ENCODE peak calls at places on chromosomes 11 and 22, in seven cellular contexts. K is GM12878, G is HCT116, N is A549, C is SK-N-SH, J is K562, V is HepG2. T is an unnamed sample.

GRCh38 chr22:41772198-41772597 is 28.3 kb upstream of the CCDC134 start:
- DNase-seq in J (no peak), N (peak; percentile 16), C (no peak), K (no peak), G (no peak), V (no peak), T (no peak)

GRCh38 chr11:87352759-87353707 is 315.3 kb downstream of the TMEM135 start:
- DNase-seq in N (peak; percentile 74), K (no peak), C (peak; percentile 84), G (peak; percentile 57), V (peak; percentile 51), J (peak; percentile 88), T (peak; percentile 92)

GRCh38 chr11:42631223-42631843 is 680.5 kb upstream of the API5 start:
- DNase-seq in K (no peak), C (peak; percentile 33), V (peak; percentile 12), N (peak; percentile 21), G (no peak), J (peak; percentile 7), T (peak; percentile 40)

GRCh38 chr11:115396533-115396932 is 107.7 kb downstream of the CADM1 start:
- DNase-seq in G (no peak), N (no peak), C (no peak), K (no peak), V (no peak), J (no peak), T (no peak)

GRCh38 chr11:2858995-2859705 is 26.4 kb downstream of the CDKN1C start:
- DNase-seq in C (no peak), V (no peak), J (no peak), G (no peak), N (no peak), K (no peak), T (no peak)

GRCh38 chr11:123145220-123145619 is 49.8 kb downstream of the CLMP start:
- DNase-seq in C (peak; percentile 66), V (peak; percentile 67), N (peak; percentile 94), J (no peak), G (peak; percentile 73), K (no peak), T (no peak)

GRCh38 chr11:62014158-62014476 is 46.7 kb upstream of the FTH1 start:
- DNase-seq in J (no peak), C (no peak), N (no peak), V (no peak), G (no peak), K (no peak), T (no peak)

GRCh38 chr11:69943066-69943465 is 123.8 kb upstream of the FGF3 start:
- DNase-seq in N (peak; percentile 51), J (no peak), C (no peak), G (peak; percentile 31), K (no peak), V (peak; percentile 41), T (peak; percentile 51)

GRCh38 chr11:70517203-70517602 is 118.9 kb downstream of the CTTN start:
- DNase-seq in N (no peak), K (no peak), C (no peak), V (no peak), J (no peak), G (no peak), T (no peak)

GRCh38 chr22:44311855-44312170 is 938 bp downstream of the SHISAL1 start:
- DNase-seq in K (no peak), J (no peak), N (no peak), V (no peak), C (no peak), G (no peak), T (no peak)

GRCh38 chr11:74255741-74256369 is 55.6 kb downstream of the P4HA3 start:
- DNase-seq in N (peak; percentile 73), K (no peak), V (peak; percentile 42), C (peak; percentile 73), J (peak; percentile 77), G (peak; percentile 29), T (peak; percentile 71)

GRCh38 chr11:6404341-6405038 is 14.2 kb downstream of the SMPD1 start:
- DNase-seq in N (no peak), G (no peak), C (no peak), K (no peak), J (no peak), V (no peak), T (no peak)

GRCh38 chr22:43885319-43885671 is 6.5 kb downstream of the PNPLA5 start:
- DNase-seq in G (no peak), K (no peak), J (no peak), N (no peak), C (no peak), V (no peak), T (no peak)

GRCh38 chr22:46374663-46375474 is 39.4 kb downstream of the TRMU start:
- DNase-seq in G (no peak), J (no peak), K (no peak), C (no peak), N (no peak), V (no peak), T (no peak)

GRCh38 chr22:44664149-44664548 is 37.9 kb upstream of the PRR5 start:
- DNase-seq in K (no peak), G (no peak), J (no peak), V (no peak), C (peak; percentile 52), N (no peak), T (no peak)

GRCh38 chr11:116636341-116636968 is 136.3 kb downstream of the BUD13 start:
- DNase-seq in C (no peak), V (no peak), N (no peak), K (no peak), J (no peak), G (no peak), T (peak; percentile 38)

GRCh38 chr11:76086713-76087635 is 119.3 kb downstream of the WNT11 start:
- DNase-seq in G (no peak), C (no peak), K (no peak), N (no peak), J (no peak), V (no peak), T (no peak)

GRCh38 chr11:17519031-17519430 is 25.2 kb downstream of the USH1C start:
- DNase-seq in J (no peak), V (no peak), G (no peak), K (no peak), N (no peak), C (no peak), T (peak; percentile 56)

GRCh38 chr11:124892131-124892530 is 5.5 kb downstream of the ROBO4 start:
- DNase-seq in K (no peak), G (no peak), C (peak; percentile 4), J (no peak), V (no peak), N (no peak), T (no peak)

GRCh38 chr11:131185915-131186314 is 184.5 kb upstream of the NTM start:
- DNase-seq in V (no peak), C (no peak), G (no peak), N (no peak), J (no peak), K (no peak), T (no peak)

GRCh38 chr11:60984149-60984548 is 12.7 kb downstream of the CD6 start:
- DNase-seq in G (no peak), V (no peak), K (no peak), C (no peak), J (no peak), N (no peak), T (no peak)

GRCh38 chr22:28112548-28113043 is 193.5 kb upstream of the PITPNB start:
- DNase-seq in G (peak; percentile 48), V (peak; percentile 25), N (peak; percentile 47), K (no peak), C (peak; percentile 47), J (peak; percentile 28), T (peak; percentile 41)

GRCh38 chr22:30453731-30454510 is 17.9 kb downstream of the SEC14L3 start:
- DNase-seq in K (no peak), V (no peak), C (peak; percentile 35), J (no peak), N (peak; percentile 31), G (no peak), T (peak; percentile 48)
- TF ChIP-seq REST in K (no peak), V (no peak), C (no peak), J (no peak), N (no peak), G (no peak), T (no peak)

DNA sequence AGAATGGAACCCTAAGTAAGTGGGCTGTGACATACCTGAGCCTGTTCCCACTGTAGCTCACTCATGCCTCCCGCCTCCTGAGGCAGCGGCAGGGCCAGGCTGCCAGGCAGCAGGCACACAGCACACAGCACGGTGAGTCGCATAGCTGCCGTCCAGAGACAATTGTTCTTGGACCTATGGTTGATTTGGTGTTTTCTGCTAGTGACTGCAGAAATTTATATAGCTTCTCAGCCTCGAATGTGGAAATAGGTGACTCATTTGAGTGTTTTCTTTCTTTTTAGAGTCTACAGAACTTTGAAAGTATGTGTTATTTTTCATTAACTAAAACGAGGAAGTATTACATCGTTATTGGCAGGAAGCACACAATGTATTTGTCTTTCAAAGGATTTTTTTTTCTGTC is at the start of gene MMP7:
- DNase-seq in C (no peak), K (no peak), N (peak; percentile 59), J (no peak), G (no peak), V (no peak), T (no peak)
- H3K4me2 ChIP-seq in C (peak within 1 kb of the TSS; percentile 17), K (no peak within 1 kb of the TSS), N (peak within 1 kb of the TSS; percentile 78), J (no peak within 1 kb of the TSS), G (peak within 1 kb of the TSS; percentile 73), V (peak within 1 kb of the TSS; percentile 19), T (no peak within 1 kb of the TSS)

GRCh38 chr11:72831521-72832300 is 17.5 kb downstream of the ATG16L2 start:
- DNase-seq in G (peak; percentile 54), V (peak; percentile 63), J (peak; percentile 80), K (no peak), C (peak; percentile 88), N (peak; percentile 77), T (peak; percentile 94)
- TF ChIP-seq REST in G (no peak), V (no peak), J (no peak), K (no peak), C (no peak), N (no peak), T (no peak)

GRCh38 chr11:68329993-68330699 is 17.8 kb downstream of the LRP5 start:
- DNase-seq in C (peak; percentile 83), G (no peak), V (no peak), J (no peak), N (no peak), K (no peak), T (peak; percentile 39)

GRCh38 chr11:68327586-68328370 is 15.4 kb downstream of the LRP5 start:
- DNase-seq in J (no peak), K (no peak), N (no peak), G (no peak), V (no peak), C (peak; percentile 15), T (no peak)

GRCh38 chr11:68330700-68331337 is 18.4 kb downstream of the LRP5 start:
- DNase-seq in J (no peak), G (no peak), C (peak; percentile 47), N (no peak), V (no peak), K (no peak), T (peak; percentile 38)

GRCh38 chr11:68328374-68329091 is 16.1 kb downstream of the LRP5 start:
- DNase-seq in N (no peak), K (no peak), V (peak; percentile 86), J (no peak), C (peak; percentile 87), G (no peak), T (peak; percentile 75)

GRCh38 chr11:68329496-68329895 is 17.1 kb downstream of the LRP5 start:
- DNase-seq in V (no peak), K (no peak), G (no peak), C (no peak), J (no peak), N (no peak), T (no peak)
- H3K4me2 ChIP-seq in V (peak overlapping the region; percentile 15), K (no peak overlapping the region), G (no peak overlapping the region), C (peak overlapping the region; percentile 26), J (no peak overlapping the region), N (no peak overlapping the region), T (peak overlapping the region; percentile 71)

T was measured in GM23338.